ENCODE peak calls at places on chromosomes 7 and 10, in five cellular contexts. I is A549; H is heart right ventricle; Z is psoas muscle; D is CD8-positive, alpha-beta T cell. N is an unnamed sample.

GRCh38 chr7:34575006-34575405 is 83.0 kb upstream of the NPSR1 start:
- DNase-seq in I (no peak), H (no peak), Z (no peak), D (no peak), N (no peak)

GRCh38 chr10:77837248-77837924 is 89.2 kb downstream of the DLG5 start:
- DNase-seq in I (peak; percentile 47), H (no peak), Z (no peak), D (peak; percentile 30), N (peak; percentile 53)

GRCh38 chr7:103413407-103413806 is 32.6 kb downstream of the SLC26A5 start:
- DNase-seq in I (no peak), H (no peak), Z (no peak), D (no peak), N (no peak)

GRCh38 chr7:6346581-6346980 is 74.2 kb upstream of the CYTH3 start:
- DNase-seq in I (no peak), H (no peak), Z (no peak), D (no peak), N (no peak)

GRCh38 chr10:70656489-70656888 is 15.8 kb upstream of the ADAMTS14 start:
- DNase-seq in I (no peak), H (no peak), Z (peak; percentile 23), D (no peak), N (no peak)

GRCh38 chr10:64528294-64529002 is 1007.2 kb downstream of the REEP3 start:
- DNase-seq in I (no peak), H (no peak), Z (no peak), D (no peak), N (no peak)

GRCh38 chr7:136677456-136678365 is 190.7 kb upstream of the CHRM2 start:
- DNase-seq in I (no peak), H (no peak), Z (no peak), D (no peak), N (no peak)

GRCh38 chr7:155274956-155275355 is 22.7 kb upstream of the INSIG1 start:
- DNase-seq in I (no peak), H (no peak), Z (no peak), D (no peak), N (no peak)

GRCh38 chr7:103810112-103810744 is 179.2 kb downstream of the RELN start:
- DNase-seq in I (peak; percentile 4), H (no peak), Z (no peak), D (no peak), N (no peak)

GRCh38 chr10:131101011-131101410 is 210.5 kb downstream of the TCERG1L start:
- DNase-seq in I (no peak), H (no peak), Z (no peak), D (no peak), N (no peak)

GRCh38 chr7:130912086-130912909 is 178.3 kb upstream of the KLF14 start:
- DNase-seq in I (peak; percentile 66), H (no peak), Z (no peak), D (no peak), N (no peak)

GRCh38 chr10:49645417-49646255 is 31.8 kb downstream of the CHAT start:
- DNase-seq in I (no peak), H (no peak), Z (no peak), D (no peak), N (no peak)

GRCh38 chr7:134690614-134691504 is 44.2 kb downstream of the BPGM start:
- DNase-seq in I (no peak), H (no peak), Z (no peak), D (no peak), N (no peak)

GRCh38 chr7:101944611-101945010 is 127.2 kb downstream of the CUX1 start:
- DNase-seq in I (no peak), H (no peak), Z (no peak), D (no peak), N (no peak)

GRCh38 chr7:66187894-66188293 is 17.2 kb upstream of the TPST1 start:
- DNase-seq in I (no peak), H (peak; percentile 25), Z (peak; percentile 69), D (no peak), N (no peak)

GRCh38 chr10:77355844-77356243 is 281.8 kb downstream of the KCNMA1 start:
- DNase-seq in I (peak; percentile 67), H (no peak), Z (no peak), D (no peak), N (no peak)

GRCh38 chr7:129646369-129647021 is 35.0 kb downstream of the NRF1 start:
- DNase-seq in I (no peak), H (no peak), Z (no peak), D (no peak), N (no peak)

GRCh38 chr7:43586251-43586900 is 3.5 kb downstream of the STK17A start:
- DNase-seq in I (peak; percentile 41), H (no peak), Z (no peak), D (no peak), N (no peak)

GRCh38 chr7:130329466-130329865 is 15.2 kb upstream of the CPA5 start:
- DNase-seq in I (no peak), H (no peak), Z (no peak), D (no peak), N (no peak)

GRCh38 chr10:21191512-21191911 is 294.4 kb upstream of the NEBL start:
- DNase-seq in I (no peak), H (no peak), Z (no peak), D (no peak), N (no peak)

GRCh38 chr10:106033065-106033464 is 1131.4 kb downstream of the SORCS1 start:
- DNase-seq in I (no peak), H (no peak), Z (no peak), D (no peak), N (no peak)

GRCh38 chr7:121515181-121515580 is 119.1 kb upstream of the FAM3C start:
- DNase-seq in I (no peak), H (no peak), Z (no peak), D (no peak), N (no peak)

GRCh38 chr10:34776090-34776690 is 38.9 kb downstream of the PARD3 start:
- DNase-seq in I (no peak), H (no peak), Z (no peak), D (no peak), N (no peak)

GRCh38 chr10:121303273-121303890 is 294.9 kb downstream of the FGFR2 start:
- DNase-seq in I (no peak), H (no peak), Z (no peak), D (no peak), N (no peak)

GRCh38 chr7:65746398-65746669 is 126.5 kb upstream of the VKORC1L1 start:
- DNase-seq in I (peak; percentile 71), H (no peak), Z (no peak), D (no peak), N (no peak)

GRCh38 chr10:68625316-68625921 is 65.3 kb downstream of the TET1 start:
- DNase-seq in I (no peak), H (no peak), Z (no peak), D (no peak), N (no peak)

GRCh38 chr10:70596860-70597809 is 5.4 kb downstream of the PRF1 start:
- DNase-seq in I (no peak), H (no peak), Z (no peak), D (no peak), N (no peak)

GRCh38 chr7:130143986-130144618 is 61.1 kb downstream of the TMEM209 start:
- DNase-seq in I (no peak), H (no peak), Z (no peak), D (no peak), N (no peak)

GRCh38 chr7:28623105-28623730 is 210.9 kb downstream of the CREB5 start:
- DNase-seq in I (no peak), H (no peak), Z (no peak), D (no peak), N (no peak)

GRCh38 chr7:95246935-95247370 is 77.4 kb downstream of the PON1 start:
- DNase-seq in I (peak; percentile 89), H (no peak), Z (no peak), D (no peak), N (no peak)

GRCh38 chr10:62582098-62582705 is 208.0 kb downstream of the ZNF365 start:
- DNase-seq in I (no peak), H (no peak), Z (no peak), D (no peak), N (no peak)

GRCh38 chr7:133315332-133316040 is 62.6 kb downstream of the EXOC4 start:
- DNase-seq in I (no peak), H (no peak), Z (no peak), D (no peak), N (no peak)

GRCh38 chr7:23158546-23158945 is 23.3 kb upstream of the NUP42 start:
- DNase-seq in I (no peak), H (no peak), Z (no peak), D (no peak), N (no peak)

GRCh38 chr10:124346831-124347230 is 71.9 kb downstream of the OAT start:
- DNase-seq in I (no peak), H (no peak), Z (no peak), D (no peak), N (no peak)

GRCh38 chr10:10865303-10865702 is 152.4 kb upstream of the CELF2 start:
- DNase-seq in I (no peak), H (no peak), Z (no peak), D (no peak), N (no peak)

GRCh38 chr10:44261296-44261695 is 123.6 kb downstream of the CXCL12 start:
- DNase-seq in I (no peak), H (peak; percentile 70), Z (no peak), D (no peak), N (no peak)

GRCh38 chr10:44260286-44260928 is 124.5 kb downstream of the CXCL12 start:
- DNase-seq in I (no peak), H (no peak), Z (no peak), D (no peak), N (no peak)

GRCh38 chr10:44258460-44259089 is 126.3 kb downstream of the CXCL12 start:
- DNase-seq in I (no peak), H (no peak), Z (no peak), D (no peak), N (no peak)

GRCh38 chr10:44259090-44259874 is 125.6 kb downstream of the CXCL12 start:
- DNase-seq in I (no peak), H (no peak), Z (no peak), D (no peak), N (no peak)

DNA sequence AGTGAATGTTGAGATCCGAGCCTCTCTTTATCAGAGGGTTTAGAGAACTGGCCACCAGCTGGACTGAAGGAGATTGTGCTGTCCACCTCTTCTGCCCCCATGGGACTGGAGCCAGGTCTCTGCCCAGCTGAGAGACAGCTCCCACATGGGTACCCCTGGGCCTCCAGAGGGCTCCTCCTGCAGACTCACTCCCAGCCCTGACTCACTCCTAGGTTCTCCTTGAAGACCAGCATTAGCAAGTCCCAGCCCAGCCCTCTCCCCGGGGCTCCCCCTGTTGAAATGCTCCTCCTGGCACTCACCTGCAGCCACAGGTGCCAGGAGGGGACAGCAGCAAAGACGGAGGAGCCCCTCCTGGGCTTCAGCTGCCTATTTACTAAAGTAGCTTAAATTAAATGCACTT is 126.9 kb downstream of the CXCL12 start:
- DNase-seq in I (no peak), H (no peak), Z (no peak), D (no peak), N (no peak)
- H3K9me3 ChIP-seq in I (no peaks in the 10 kb centered on the region), H (no peaks in the 10 kb centered on the region), Z (no peaks in the 10 kb centered on the region), D (no peaks in the 10 kb centered on the region), N (no peaks in the 10 kb centered on the region)

GRCh38 chr7:52064493-52064892 is 747.9 kb upstream of the COBL start:
- DNase-seq in I (no peak), H (no peak), Z (no peak), D (no peak), N (no peak)
- H3K9me3 ChIP-seq in I (no peaks in the 10 kb centered on the region), H (no peaks in the 10 kb centered on the region), Z (no peaks in the 10 kb centered on the region), D (no peaks in the 10 kb centered on the region), N (no peaks in the 10 kb centered on the region)

GRCh38 chr10:37240223-37240622 is 114.8 kb downstream of the ANKRD30A start:
- DNase-seq in I (no peak), H (no peak), Z (no peak), D (no peak), N (no peak)
- H3K9me3 ChIP-seq in I (peaks cover 8% of the 10 kb centered on the region), H (no peaks in the 10 kb centered on the region), Z (no peaks in the 10 kb centered on the region), D (no peaks in the 10 kb centered on the region), N (no peaks in the 10 kb centered on the region)

GRCh38 chr7:157973971-157974677 is 613.5 kb downstream of the PTPRN2 start:
- DNase-seq in I (no peak), H (no peak), Z (no peak), D (no peak), N (no peak)
- H3K9me3 ChIP-seq in I (no peaks in the 10 kb centered on the region), H (no peaks in the 10 kb centered on the region), Z (no peaks in the 10 kb centered on the region), D (no peaks in the 10 kb centered on the region), N (no peaks in the 10 kb centered on the region)